ENCODE peak calls at places on chromosomes 1 and 21, in five cellular contexts. One of them, this sample, is unnamed.

GRCh38 chr1:77031101-77031662 is 163.9 kb downstream of the ST6GALNAC5 start:
- DNase-seq in osteoblast: no peak
- DNase-seq in amniotic epithelial cell: peak; percentile 86
- DNase-seq in NCI-H2081: peak; percentile 95
- DNase-seq in GM12865: no peak
- DNase-seq in this sample: peak; percentile 61

GRCh38 chr21:26597023-26597422 is 23.9 kb upstream of the CYYR1 start:
- DNase-seq in amniotic epithelial cell: no peak
- DNase-seq in NCI-H2081: no peak
- DNase-seq in osteoblast: no peak
- DNase-seq in GM12865: no peak
- DNase-seq in this sample: no peak

GRCh38 chr1:200279810-200280411 is 129.9 kb downstream of the ZNF281 start:
- DNase-seq in GM12865: peak; percentile 37
- DNase-seq in NCI-H2081: peak; percentile 10
- DNase-seq in amniotic epithelial cell: peak; percentile 64
- DNase-seq in osteoblast: no peak
- DNase-seq in this sample: peak; percentile 68

GRCh38 chr1:43443197-43443946 is 10.4 kb downstream of the HYI start:
- DNase-seq in amniotic epithelial cell: no peak
- DNase-seq in GM12865: no peak
- DNase-seq in NCI-H2081: no peak
- DNase-seq in osteoblast: no peak
- DNase-seq in this sample: no peak

GRCh38 chr1:33306561-33307493 is 14.1 kb downstream of the A3GALT2 start:
- DNase-seq in amniotic epithelial cell: no peak
- DNase-seq in GM12865: no peak
- DNase-seq in osteoblast: peak; percentile 77
- DNase-seq in NCI-H2081: no peak
- DNase-seq in this sample: no peak

GRCh38 chr1:175376194-175376593 is 183.6 kb upstream of the KIAA0040 start:
- DNase-seq in amniotic epithelial cell: no peak
- DNase-seq in GM12865: peak; percentile 61
- DNase-seq in NCI-H2081: peak; percentile 27
- DNase-seq in osteoblast: no peak
- DNase-seq in this sample: no peak

GRCh38 chr1:183281039-183281438 is 95.0 kb downstream of the LAMC2 start:
- DNase-seq in GM12865: no peak
- DNase-seq in amniotic epithelial cell: peak; percentile 82
- DNase-seq in osteoblast: peak; percentile 64
- DNase-seq in NCI-H2081: no peak
- DNase-seq in this sample: peak; percentile 90

GRCh38 chr1:244918422-244919319 is 54.3 kb upstream of the HNRNPU start:
- DNase-seq in osteoblast: peak; percentile 71
- DNase-seq in amniotic epithelial cell: peak; percentile 9
- DNase-seq in NCI-H2081: peak; percentile 84
- DNase-seq in GM12865: peak; percentile 81
- DNase-seq in this sample: peak; percentile 69

GRCh38 chr1:62181531-62181930 is 13.1 kb upstream of the L1TD1 start:
- DNase-seq in amniotic epithelial cell: no peak
- DNase-seq in osteoblast: no peak
- DNase-seq in GM12865: no peak
- DNase-seq in NCI-H2081: no peak
- DNase-seq in this sample: no peak

GRCh38 chr1:222813866-222814535 is 838 bp upstream of the DISP1 start:
- DNase-seq in amniotic epithelial cell: no peak
- DNase-seq in osteoblast: no peak
- DNase-seq in GM12865: no peak
- DNase-seq in NCI-H2081: no peak
- DNase-seq in this sample: no peak

GRCh38 chr1:204868340-204868700 is 2.3 kb upstream of the NFASC start:
- DNase-seq in amniotic epithelial cell: no peak
- DNase-seq in NCI-H2081: no peak
- DNase-seq in GM12865: no peak
- DNase-seq in osteoblast: no peak
- DNase-seq in this sample: peak; percentile 93

GRCh38 chr1:170063109-170063826 is 11.2 kb downstream of the KIFAP3 start:
- DNase-seq in GM12865: no peak
- DNase-seq in osteoblast: no peak
- DNase-seq in amniotic epithelial cell: peak; percentile 8
- DNase-seq in NCI-H2081: no peak
- DNase-seq in this sample: no peak

GRCh38 chr1:54167422-54168139 is 14.8 kb upstream of the CDCP2 start:
- DNase-seq in osteoblast: no peak
- DNase-seq in GM12865: no peak
- DNase-seq in NCI-H2081: no peak
- DNase-seq in amniotic epithelial cell: peak; percentile 30
- DNase-seq in this sample: no peak

GRCh38 chr1:39657923-39658485 is 13.9 kb downstream of the NT5C1A start:
- DNase-seq in NCI-H2081: peak; percentile 73
- DNase-seq in osteoblast: peak; percentile 95
- DNase-seq in GM12865: peak; percentile 90
- DNase-seq in amniotic epithelial cell: peak; percentile 71
- DNase-seq in this sample: peak; percentile 83

GRCh38 chr21:42038826-42039425 is 28.8 kb upstream of the ZBTB21 start:
- DNase-seq in NCI-H2081: no peak
- DNase-seq in osteoblast: no peak
- DNase-seq in GM12865: no peak
- DNase-seq in amniotic epithelial cell: no peak
- DNase-seq in this sample: peak; percentile 29

GRCh38 chr1:90719321-90720136 is 2.4 kb upstream of the BARHL2 start:
- DNase-seq in osteoblast: peak; percentile 80
- DNase-seq in GM12865: no peak
- DNase-seq in NCI-H2081: no peak
- DNase-seq in amniotic epithelial cell: no peak
- DNase-seq in this sample: no peak

GRCh38 chr1:235504122-235504493 is at the start of gene B3GALNT2:
- DNase-seq in NCI-H2081: no peak
- DNase-seq in amniotic epithelial cell: no peak
- DNase-seq in GM12865: no peak
- DNase-seq in osteoblast: no peak
- DNase-seq in this sample: no peak

GRCh38 chr21:38679531-38679930 is 126.2 kb upstream of the ETS2 start:
- DNase-seq in amniotic epithelial cell: peak; percentile 63
- DNase-seq in osteoblast: peak; percentile 93
- DNase-seq in NCI-H2081: no peak
- DNase-seq in GM12865: peak; percentile 21
- DNase-seq in this sample: peak; percentile 87

GRCh38 chr1:207962716-207963428 is 51.9 kb upstream of the CD34 start:
- DNase-seq in osteoblast: peak; percentile 77
- DNase-seq in GM12865: peak; percentile 19
- DNase-seq in NCI-H2081: no peak
- DNase-seq in amniotic epithelial cell: peak; percentile 24
- DNase-seq in this sample: no peak

GRCh38 chr1:203521812-203522211 is 27.9 kb downstream of the OPTC start:
- DNase-seq in amniotic epithelial cell: no peak
- DNase-seq in GM12865: no peak
- DNase-seq in NCI-H2081: no peak
- DNase-seq in osteoblast: no peak
- DNase-seq in this sample: no peak

GRCh38 chr1:11731719-11732283 is 4.1 kb upstream of the AGTRAP start:
- DNase-seq in osteoblast: peak; percentile 88
- DNase-seq in GM12865: no peak
- DNase-seq in NCI-H2081: no peak
- DNase-seq in amniotic epithelial cell: peak; percentile 74
- DNase-seq in this sample: no peak

GRCh38 chr1:55812281-55812680 is 597.1 kb upstream of the USP24 start:
- DNase-seq in amniotic epithelial cell: peak; percentile 30
- DNase-seq in NCI-H2081: no peak
- DNase-seq in osteoblast: no peak
- DNase-seq in GM12865: no peak
- DNase-seq in this sample: peak; percentile 28

GRCh38 chr1:8962812-8963669 is 17.4 kb downstream of the CA6 start:
- DNase-seq in GM12865: peak; percentile 79
- DNase-seq in NCI-H2081: no peak
- DNase-seq in osteoblast: peak; percentile 77
- DNase-seq in amniotic epithelial cell: peak; percentile 52
- DNase-seq in this sample: peak; percentile 28

GRCh38 chr1:199283814-199284213 is 645.0 kb downstream of the PTPRC start:
- DNase-seq in osteoblast: no peak
- DNase-seq in amniotic epithelial cell: no peak
- DNase-seq in GM12865: no peak
- DNase-seq in NCI-H2081: no peak
- DNase-seq in this sample: peak; percentile 19

GRCh38 chr1:4975856-4976255 is 321.4 kb downstream of the AJAP1 start:
- DNase-seq in osteoblast: no peak
- DNase-seq in GM12865: no peak
- DNase-seq in NCI-H2081: no peak
- DNase-seq in amniotic epithelial cell: no peak
- DNase-seq in this sample: no peak

GRCh38 chr1:88237026-88237425 is 447.0 kb upstream of the PKN2 start:
- DNase-seq in NCI-H2081: no peak
- DNase-seq in osteoblast: peak; percentile 36
- DNase-seq in GM12865: no peak
- DNase-seq in amniotic epithelial cell: no peak
- DNase-seq in this sample: no peak

GRCh38 chr1:213783898-213784297 is 203.9 kb upstream of the PROX1 start:
- DNase-seq in GM12865: no peak
- DNase-seq in osteoblast: no peak
- DNase-seq in amniotic epithelial cell: no peak
- DNase-seq in NCI-H2081: no peak
- DNase-seq in this sample: no peak

GRCh38 chr1:21270086-21270689 is 20.1 kb downstream of the ECE1 start:
- DNase-seq in NCI-H2081: peak; percentile 29
- DNase-seq in GM12865: peak; percentile 79
- DNase-seq in amniotic epithelial cell: peak; percentile 61
- DNase-seq in osteoblast: peak; percentile 32
- DNase-seq in this sample: peak; percentile 33

GRCh38 chr1:32068891-32069590 is 3.7 kb upstream of the TMEM39B start:
- DNase-seq in amniotic epithelial cell: peak; percentile 53
- DNase-seq in osteoblast: peak; percentile 82
- DNase-seq in GM12865: no peak
- DNase-seq in NCI-H2081: no peak
- DNase-seq in this sample: peak; percentile 53